ENCODE peak calls at places on chromosomes 16 and 17, in five cellular contexts. One of them, this sample, is unnamed.

GRCh38 chr17:77863814-77864161 is 94.7 kb upstream of the TNRC6C start:
- DNase-seq in HCT116: no peak
- DNase-seq in H1: no peak
- DNase-seq in SK-N-SH: peak
- DNase-seq in GM12878: no peak
- DNase-seq in this sample: no peak

GRCh38 chr16:54651440-54651839 is 279.2 kb upstream of the IRX5 start:
- DNase-seq in HCT116: no peak
- DNase-seq in H1: peak
- DNase-seq in SK-N-SH: no peak
- DNase-seq in GM12878: no peak
- DNase-seq in this sample: no peak

GRCh38 chr17:62100050-62100449 is 35.0 kb upstream of the MED13 start:
- DNase-seq in HCT116: no peak
- DNase-seq in H1: no peak
- DNase-seq in SK-N-SH: no peak
- DNase-seq in GM12878: no peak
- DNase-seq in this sample: no peak

GRCh38 chr16:86818701-86819522 is 240.6 kb downstream of the FOXL1 start:
- DNase-seq in HCT116: no peak
- DNase-seq in H1: no peak
- DNase-seq in SK-N-SH: no peak
- DNase-seq in GM12878: no peak
- DNase-seq in this sample: no peak

GRCh38 chr17:18041776-18042175 is 2.6 kb downstream of the GID4 start:
- DNase-seq in HCT116: no peak
- DNase-seq in H1: no peak
- DNase-seq in SK-N-SH: no peak
- DNase-seq in GM12878: no peak
- DNase-seq in this sample: peak

GRCh38 chr16:59356709-59357108 is 622.6 kb upstream of the GOT2 start:
- DNase-seq in HCT116: no peak
- DNase-seq in H1: no peak
- DNase-seq in SK-N-SH: no peak
- DNase-seq in GM12878: no peak
- DNase-seq in this sample: no peak

GRCh38 chr17:58541249-58541648 is 26.8 kb upstream of the MTMR4 start:
- DNase-seq in HCT116: peak
- DNase-seq in H1: no peak
- DNase-seq in SK-N-SH: no peak
- DNase-seq in GM12878: no peak
- DNase-seq in this sample: peak

GRCh38 chr16:5447734-5448133 is 350.1 kb upstream of the EEF2KMT start:
- DNase-seq in HCT116: no peak
- DNase-seq in H1: no peak
- DNase-seq in SK-N-SH: no peak
- DNase-seq in GM12878: no peak
- DNase-seq in this sample: no peak

GRCh38 chr16:30458561-30459394 is 13.1 kb upstream of the SEPHS2 start:
- DNase-seq in HCT116: no peak
- DNase-seq in H1: no peak
- DNase-seq in SK-N-SH: no peak
- DNase-seq in GM12878: peak
- DNase-seq in this sample: no peak

GRCh38 chr16:3674513-3675295 is 20.2 kb downstream of the DNASE1 start:
- DNase-seq in HCT116: no peak
- DNase-seq in H1: no peak
- DNase-seq in SK-N-SH: no peak
- DNase-seq in GM12878: no peak
- DNase-seq in this sample: no peak

GRCh38 chr17:29116652-29117439 is 63.4 kb downstream of the MYO18A start:
- DNase-seq in HCT116: no peak
- DNase-seq in H1: peak
- DNase-seq in SK-N-SH: peak
- DNase-seq in GM12878: peak
- DNase-seq in this sample: peak

GRCh38 chr16:82703156-82703555 is 76.4 kb downstream of the CDH13 start:
- DNase-seq in HCT116: no peak
- DNase-seq in H1: no peak
- DNase-seq in SK-N-SH: no peak
- DNase-seq in GM12878: no peak
- DNase-seq in this sample: no peak

GRCh38 chr16:22008215-22009142 is 568 bp downstream of the MOSMO start:
- DNase-seq in HCT116: no peak
- DNase-seq in H1: no peak
- DNase-seq in SK-N-SH: peak
- DNase-seq in GM12878: no peak
- DNase-seq in this sample: no peak

GRCh38 chr17:46977750-46978488 is 1.1 kb downstream of the RPRML start:
- DNase-seq in HCT116: no peak
- DNase-seq in H1: no peak
- DNase-seq in SK-N-SH: no peak
- DNase-seq in GM12878: no peak
- DNase-seq in this sample: no peak

GRCh38 chr16:2785101-2785991 is 2.0 kb downstream of the PRSS33 start:
- DNase-seq in HCT116: no peak
- DNase-seq in H1: no peak
- DNase-seq in SK-N-SH: peak
- DNase-seq in GM12878: no peak
- DNase-seq in this sample: no peak

GRCh38 chr16:30748634-30749445 is 615 bp downstream of the PHKG2 start:
- DNase-seq in HCT116: no peak
- DNase-seq in H1: no peak
- DNase-seq in SK-N-SH: peak
- DNase-seq in GM12878: no peak
- DNase-seq in this sample: no peak

GRCh38 chr17:8649157-8650118 is 18.9 kb upstream of the MYH10 start:
- DNase-seq in HCT116: no peak
- DNase-seq in H1: no peak
- DNase-seq in SK-N-SH: no peak
- DNase-seq in GM12878: no peak
- DNase-seq in this sample: no peak

GRCh38 chr16:23182206-23182674 is 305 bp upstream of the SCNN1G start:
- DNase-seq in HCT116: peak
- DNase-seq in H1: peak
- DNase-seq in SK-N-SH: peak
- DNase-seq in GM12878: peak
- DNase-seq in this sample: peak

GRCh38 chr16:491225-491919 is 36.1 kb upstream of the CAPN15 start:
- DNase-seq in HCT116: no peak
- DNase-seq in H1: no peak
- DNase-seq in SK-N-SH: no peak
- DNase-seq in GM12878: no peak
- DNase-seq in this sample: no peak
- TF ChIP-seq JUND in HCT116: no peak
- TF ChIP-seq JUND in H1: no peak
- TF ChIP-seq JUND in SK-N-SH: no peak
- TF ChIP-seq JUND in GM12878: no peak
- TF ChIP-seq JUND in this sample: no peak

GRCh38 chr17:80137131-80137530 is 9.8 kb downstream of the EIF4A3 start:
- DNase-seq in HCT116: no peak
- DNase-seq in H1: no peak
- DNase-seq in SK-N-SH: no peak
- DNase-seq in GM12878: no peak
- DNase-seq in this sample: no peak

GRCh38 chr17:80132906-80133625 is 13.9 kb downstream of the EIF4A3 start:
- DNase-seq in HCT116: no peak
- DNase-seq in H1: no peak
- DNase-seq in SK-N-SH: no peak
- DNase-seq in GM12878: no peak
- DNase-seq in this sample: no peak

GRCh38 chr17:80130992-80131391 is 15.9 kb downstream of the EIF4A3 start:
- DNase-seq in HCT116: no peak
- DNase-seq in H1: no peak
- DNase-seq in SK-N-SH: no peak
- DNase-seq in GM12878: no peak
- DNase-seq in this sample: peak

GRCh38 chr17:80129006-80129565 is 17.8 kb downstream of the EIF4A3 start:
- DNase-seq in HCT116: no peak
- DNase-seq in H1: no peak
- DNase-seq in SK-N-SH: no peak
- DNase-seq in GM12878: no peak
- DNase-seq in this sample: peak

DNA sequence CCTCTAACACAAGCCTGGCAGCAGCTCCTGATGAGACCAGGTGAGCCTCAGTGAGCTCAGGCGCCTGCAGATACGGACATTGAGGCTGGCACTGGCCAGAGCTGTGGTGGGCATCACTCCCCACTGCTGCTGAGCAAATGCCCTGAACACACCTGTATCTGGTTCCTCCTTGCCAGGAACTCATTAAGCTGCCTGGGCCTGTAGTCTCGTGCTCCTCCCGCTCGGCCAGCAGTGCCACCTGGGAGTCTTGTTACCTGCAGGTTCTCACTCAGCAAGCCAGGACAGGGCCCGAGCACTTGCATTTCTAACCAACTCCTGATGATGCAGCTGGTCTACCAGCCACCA is 13.3 kb downstream of the EIF4A3 start:
- DNase-seq in HCT116: no peak
- DNase-seq in H1: no peak
- DNase-seq in SK-N-SH: no peak
- DNase-seq in GM12878: no peak
- DNase-seq in this sample: no peak
- TF ChIP-seq JUND in HCT116: no peak
- TF ChIP-seq JUND in H1: no peak
- TF ChIP-seq JUND in SK-N-SH: no peak
- TF ChIP-seq JUND in GM12878: no peak
- TF ChIP-seq JUND in this sample: no peak

GRCh38 chr16:20898938-20899502 is 1.1 kb downstream of the DCUN1D3 start:
- DNase-seq in HCT116: no peak
- DNase-seq in H1: no peak
- DNase-seq in SK-N-SH: no peak
- DNase-seq in GM12878: no peak
- DNase-seq in this sample: no peak

GRCh38 chr16:20897897-20898296 is 2.3 kb downstream of the DCUN1D3 start:
- DNase-seq in HCT116: no peak
- DNase-seq in H1: no peak
- DNase-seq in SK-N-SH: no peak
- DNase-seq in GM12878: no peak
- DNase-seq in this sample: no peak

GRCh38 chr16:20899503-20900298 is 457 bp downstream of the DCUN1D3 start:
- DNase-seq in HCT116: no peak
- DNase-seq in H1: no peak
- DNase-seq in SK-N-SH: peak
- DNase-seq in GM12878: no peak
- DNase-seq in this sample: no peak

GRCh38 chr16:20894388-20894787 is 5.8 kb downstream of the DCUN1D3 start:
- DNase-seq in HCT116: no peak
- DNase-seq in H1: no peak
- DNase-seq in SK-N-SH: no peak
- DNase-seq in GM12878: no peak
- DNase-seq in this sample: no peak

GRCh38 chr16:20897253-20897896 is 2.8 kb downstream of the DCUN1D3 start:
- DNase-seq in HCT116: no peak
- DNase-seq in H1: no peak
- DNase-seq in SK-N-SH: no peak
- DNase-seq in GM12878: no peak
- DNase-seq in this sample: no peak
- TF ChIP-seq JUND in HCT116: no peak
- TF ChIP-seq JUND in H1: no peak
- TF ChIP-seq JUND in SK-N-SH: no peak
- TF ChIP-seq JUND in GM12878: no peak
- TF ChIP-seq JUND in this sample: no peak

GRCh38 chr17:43905400-43905984 is 1.8 kb downstream of the MPP2 start:
- DNase-seq in HCT116: no peak
- DNase-seq in H1: no peak
- DNase-seq in SK-N-SH: peak
- DNase-seq in GM12878: no peak
- DNase-seq in this sample: no peak

GRCh38 chr17:43906951-43907424 is 348 bp downstream of the MPP2 start:
- DNase-seq in HCT116: no peak
- DNase-seq in H1: no peak
- DNase-seq in SK-N-SH: no peak
- DNase-seq in GM12878: no peak
- DNase-seq in this sample: no peak

GRCh38 chr17:43908111-43908721 is 880 bp upstream of the MPP2 start:
- DNase-seq in HCT116: peak
- DNase-seq in H1: no peak
- DNase-seq in SK-N-SH: peak
- DNase-seq in GM12878: no peak
- DNase-seq in this sample: peak

GRCh38 chr17:43907425-43907981 is at the start of gene MPP2:
- DNase-seq in HCT116: peak
- DNase-seq in H1: no peak
- DNase-seq in SK-N-SH: peak
- DNase-seq in GM12878: no peak
- DNase-seq in this sample: peak

GRCh38 chr17:43905985-43906852 is 1.1 kb downstream of the MPP2 start:
- DNase-seq in HCT116: no peak
- DNase-seq in H1: no peak
- DNase-seq in SK-N-SH: peak
- DNase-seq in GM12878: no peak
- DNase-seq in this sample: peak
- TF ChIP-seq JUND in HCT116: no peak
- TF ChIP-seq JUND in H1: peak
- TF ChIP-seq JUND in SK-N-SH: no peak
- TF ChIP-seq JUND in GM12878: no peak
- TF ChIP-seq JUND in this sample: no peak

GRCh38 chr16:89102777-89103073 is 9.1 kb downstream of the ACSF3 start:
- DNase-seq in HCT116: no peak
- DNase-seq in H1: no peak
- DNase-seq in SK-N-SH: no peak
- DNase-seq in GM12878: no peak
- DNase-seq in this sample: no peak
- TF ChIP-seq JUND in HCT116: no peak
- TF ChIP-seq JUND in H1: no peak
- TF ChIP-seq JUND in SK-N-SH: no peak
- TF ChIP-seq JUND in GM12878: no peak
- TF ChIP-seq JUND in this sample: no peak

DNA sequence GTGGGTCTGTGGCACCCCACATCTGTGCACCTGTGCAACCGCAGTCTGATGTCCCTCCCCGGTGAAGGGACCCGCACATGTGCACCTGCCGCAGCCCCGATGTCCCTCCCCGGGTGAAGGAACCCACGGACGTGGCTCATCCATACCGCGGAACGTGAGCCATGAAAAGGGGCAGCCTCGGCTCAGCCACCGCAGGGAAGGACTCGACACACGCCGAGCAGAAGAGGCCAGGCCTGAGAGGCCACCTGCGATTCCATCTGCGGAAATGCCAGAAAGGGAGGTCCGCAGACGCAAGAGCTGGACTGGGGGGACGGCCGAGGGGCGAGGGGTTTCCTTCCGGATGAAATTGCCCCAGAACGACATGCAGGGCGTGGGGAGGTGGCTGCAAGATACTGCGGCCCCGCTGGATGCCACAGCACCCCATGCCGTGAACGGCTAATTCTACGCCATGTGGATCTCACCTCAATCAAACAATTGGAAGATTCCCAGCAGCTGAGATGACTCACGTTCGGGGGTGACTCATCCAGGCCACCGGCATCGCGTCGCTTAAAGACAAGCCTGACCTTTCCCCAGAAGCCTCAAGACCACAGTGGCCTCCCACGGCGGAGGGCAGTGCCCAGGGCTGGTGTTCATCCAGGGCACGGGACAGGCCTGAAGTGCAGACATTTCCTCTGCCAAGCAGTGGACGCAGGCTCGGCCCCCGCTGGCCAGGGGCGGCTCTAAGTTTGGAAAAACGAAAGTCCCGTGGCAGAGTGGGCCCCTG is 21.0 kb downstream of the SOX8 start:
- DNase-seq in HCT116: peak
- DNase-seq in H1: no peak
- DNase-seq in SK-N-SH: no peak
- DNase-seq in GM12878: no peak
- DNase-seq in this sample: peak
- TF ChIP-seq JUND in HCT116: peak
- TF ChIP-seq JUND in H1: peak
- TF ChIP-seq JUND in SK-N-SH: peak
- TF ChIP-seq JUND in GM12878: no peak
- TF ChIP-seq JUND in this sample: no peak